ENCODE peak calls at places on chromosomes 4 and X, in six cellular contexts. B, Z, C, H, D and Y are unnamed samples.

GRCh38 chr4:184007891-184008290 is 102.8 kb downstream of the STOX2 start:
- DNase-seq in Z (no peak), H (no peak), B (no peak), D (no peak), C (no peak), Y (no peak)

GRCh38 chr4:5785806-5786680 is 75.0 kb downstream of the EVC start:
- DNase-seq in H (peak), D (no peak), C (no peak), B (no peak), Z (peak), Y (peak)

GRCh38 chr4:84697159-84697558 is 114.2 kb downstream of the CDS1 start:
- DNase-seq in H (peak), B (no peak), Z (peak), C (no peak), D (no peak), Y (no peak)

GRCh38 chr4:74635490-74636123 is 158.7 kb downstream of the BTC start:
- DNase-seq in B (no peak), D (no peak), H (no peak), Z (no peak), C (no peak), Y (no peak)

GRCh38 chr4:5322321-5322720 is 271.0 kb downstream of the STK32B start:
- DNase-seq in Z (no peak), C (no peak), B (no peak), H (no peak), D (no peak), Y (no peak)

GRCh38 chr4:818106-818921 is 7.6 kb downstream of the CPLX1 start:
- DNase-seq in C (no peak), Z (no peak), B (no peak), H (no peak), D (no peak), Y (no peak)

GRCh38 chr4:15765910-15766703 is 12.0 kb upstream of the CD38 start:
- DNase-seq in Z (no peak), B (no peak), D (no peak), H (peak), C (no peak), Y (no peak)

GRCh38 chr4:5128569-5128968 is 77.3 kb downstream of the STK32B start:
- DNase-seq in H (no peak), B (no peak), C (peak), D (no peak), Z (no peak), Y (no peak)

GRCh38 chr4:73869130-73870055 is at the start of gene CXCL1:
- DNase-seq in Z (peak), D (peak), H (peak), B (no peak), C (no peak), Y (peak)

GRCh38 chr4:40357738-40358137 is 22.6 kb downstream of the CHRNA9 start:
- DNase-seq in B (no peak), C (no peak), D (no peak), H (no peak), Z (no peak), Y (no peak)

GRCh38 chrX:53282313-53282712 is 929 bp upstream of the IQSEC2 start:
- DNase-seq in C (no peak), Z (peak), B (no peak), D (no peak), H (peak), Y (no peak)

GRCh38 chrX:125382889-125383288 is 63.2 kb downstream of the TEX13C start:
- DNase-seq in D (no peak), Z (no peak), C (no peak), H (no peak), B (no peak), Y (no peak)

GRCh38 chr4:26267087-26267486 is 53.7 kb upstream of the RBPJ start:
- DNase-seq in H (no peak), Z (peak), B (no peak), D (no peak), C (peak), Y (peak)